ENCODE peak calls at places on chromosomes 13 and 19, in ten cellular contexts. T is psoas muscle; X is erythroblast; G is LoVo; B is GM10248; C is right lobe of liver; A is stimulated activated naive CD4-positive, alpha-beta T cell; D is EL; F is K562; J is thoracic aorta. U is an unnamed sample.

GRCh38 chr19:5803752-5804515 is 933 bp upstream of the NRTN start:
- DNase-seq in T (peak), X (peak), G (peak), B (peak), C (peak), A (peak), D (peak), F (peak), J (no peak), U (peak)

GRCh38 chr19:48400018-48400742 is 6.7 kb downstream of the GRIN2D start:
- DNase-seq in T (peak), X (peak), G (peak), B (peak), C (no peak), A (no peak), D (peak), F (peak), J (no peak), U (no peak)

GRCh38 chr13:45310341-45311138 is 30.4 kb downstream of the TPT1 start:
- DNase-seq in T (no peak), X (no peak), G (no peak), B (no peak), C (no peak), A (no peak), D (no peak), F (no peak), J (no peak), U (no peak)

GRCh38 chr13:31023126-31023525 is 90.7 kb downstream of the TEX26 start:
- DNase-seq in T (no peak), X (no peak), G (no peak), B (no peak), C (no peak), A (no peak), D (no peak), F (no peak), J (no peak), U (no peak)

GRCh38 chr19:51111606-51112005 is 3.4 kb upstream of the CTU1 start:
- DNase-seq in T (no peak), X (no peak), G (no peak), B (no peak), C (no peak), A (no peak), D (no peak), F (peak), J (no peak), U (no peak)

GRCh38 chr13:81395368-81395767 is 1054.4 kb upstream of the SPRY2 start:
- DNase-seq in T (no peak), X (no peak), G (no peak), B (no peak), C (no peak), A (no peak), D (no peak), F (peak), J (no peak), U (no peak)

GRCh38 chr13:52851153-52851962 is 2.9 kb upstream of the PCDH8 start:
- DNase-seq in T (no peak), X (no peak), G (peak), B (peak), C (no peak), A (no peak), D (peak), F (no peak), J (no peak), U (no peak)

GRCh38 chr19:34974631-34975030 is 10.6 kb upstream of the ZNF792 start:
- DNase-seq in T (no peak), X (no peak), G (no peak), B (no peak), C (no peak), A (no peak), D (no peak), F (no peak), J (no peak), U (no peak)

GRCh38 chr19:29031216-29031615 is 181.7 kb downstream of the UQCRFS1 start:
- DNase-seq in T (no peak), X (no peak), G (no peak), B (no peak), C (no peak), A (no peak), D (no peak), F (no peak), J (no peak), U (no peak)

GRCh38 chr13:87120476-87120875 is 550.7 kb upstream of the SLITRK5 start:
- DNase-seq in T (no peak), X (no peak), G (no peak), B (no peak), C (no peak), A (no peak), D (no peak), F (no peak), J (no peak), U (no peak)

U was measured in stimulated activated CD8-positive, alpha-beta memory T cell treated with anti-CD3 and anti-CD28 coated beads, Interleukin-4, amount 100 ng/mL, for 24 hours.